ENCODE peak calls at places on chromosomes 2 and 18, in nine cellular contexts. D is endothelial cell of umbilical vein, E is tibial nerve, B is astrocyte, L is AG09309, Y is CD14-positive monocyte, N is right atrium auricular region, J is fibroblast of mammary gland, O is lower lobe of right lung. Q is an unnamed sample.

GRCh38 chr2:54672587-54673456 is 50.6 kb upstream of the EML6 start:
- DNase-seq in N (no peak), L (no peak), E (no peak), O (no peak), D (peak), Y (no peak), B (no peak), J (peak), Q (no peak)

GRCh38 chr2:178870703-178871102 is 63.5 kb upstream of the TTN start:
- DNase-seq in D (peak), B (peak), E (no peak), O (no peak), N (no peak), L (no peak), Y (no peak), J (peak), Q (peak)

GRCh38 chr18:63098014-63098981 is 221.3 kb downstream of the BCL2 start:
- DNase-seq in O (no peak), E (no peak), N (no peak), B (no peak), Y (no peak), J (no peak), D (no peak), L (no peak), Q (no peak)

GRCh38 chr2:112566104-112566503 is 18.3 kb upstream of the CHCHD5 start:
- DNase-seq in L (no peak), E (no peak), D (no peak), Y (no peak), B (no peak), N (no peak), J (peak), O (no peak), Q (no peak)

GRCh38 chr2:20317198-20317597 is 33.4 kb downstream of the PUM2 start:
- DNase-seq in B (no peak), E (no peak), L (no peak), N (no peak), Y (no peak), J (no peak), O (no peak), D (no peak), Q (no peak)

GRCh38 chr2:65072181-65072970 is 16.2 kb downstream of the CEP68 start:
- DNase-seq in B (no peak), N (no peak), Y (no peak), O (no peak), J (no peak), D (no peak), E (no peak), L (no peak), Q (no peak)

GRCh38 chr2:227748079-227748478 is 2.4 kb downstream of the SCYGR8 start:
- DNase-seq in E (no peak), N (no peak), L (no peak), O (no peak), J (peak), B (no peak), Y (no peak), D (peak), Q (no peak)

GRCh38 chr18:48485828-48486405 is 52.9 kb upstream of the CTIF start:
- DNase-seq in D (no peak), O (no peak), B (no peak), L (no peak), E (no peak), J (no peak), N (no peak), Y (no peak), Q (no peak)

GRCh38 chr2:168174761-168175160 is 72.6 kb downstream of the STK39 start:
- DNase-seq in Y (no peak), E (no peak), O (no peak), L (no peak), N (no peak), B (no peak), J (no peak), D (no peak), Q (no peak)

GRCh38 chr2:240991378-240992263 is 6.8 kb upstream of the SNED1 start:
- DNase-seq in Y (peak), N (peak), B (peak), O (peak), L (peak), D (peak), E (peak), J (peak), Q (peak)

GRCh38 chr2:88765154-88765948 is 73.9 kb downstream of the RPIA start:
- DNase-seq in D (peak), L (no peak), Y (no peak), B (peak), E (no peak), N (no peak), J (peak), O (peak), Q (peak)

GRCh38 chr2:144201868-144202468 is 318.0 kb downstream of the ZEB2 start:
- DNase-seq in J (peak), N (no peak), D (peak), E (no peak), B (peak), Y (no peak), O (no peak), L (no peak), Q (peak)

GRCh38 chr2:178478102-178478441 is 328 bp downstream of the FKBP7 start:
- DNase-seq in E (peak), N (no peak), L (no peak), Y (no peak), B (no peak), D (no peak), O (no peak), J (peak), Q (no peak)

GRCh38 chr2:108982259-108982679 is 6.8 kb downstream of the EDAR start:
- DNase-seq in D (no peak), O (no peak), N (no peak), E (no peak), Y (no peak), J (no peak), L (no peak), B (no peak), Q (no peak)

GRCh38 chr2:241925821-241926441 is 56.4 kb downstream of the RTP5 start:
- DNase-seq in N (no peak), O (peak), D (no peak), E (no peak), B (no peak), J (no peak), Y (peak), L (no peak), Q (no peak)

GRCh38 chr2:231127936-231128335 is 3.1 kb upstream of the HTR2B start:
- DNase-seq in N (no peak), B (no peak), Y (no peak), E (no peak), L (no peak), J (no peak), D (no peak), O (no peak), Q (no peak)

GRCh38 chr2:128416366-128416765 is 97.7 kb upstream of the HS6ST1 start:
- DNase-seq in B (no peak), L (no peak), D (no peak), O (no peak), J (no peak), Y (peak), E (no peak), N (no peak), Q (no peak)

GRCh38 chr2:120680136-120680761 is 55.4 kb upstream of the GLI2 start:
- DNase-seq in B (peak), J (peak), Y (peak), D (peak), L (peak), O (peak), N (peak), E (peak), Q (peak)

GRCh38 chr2:51782874-51783765 is 751.2 kb upstream of the NRXN1 start:
- DNase-seq in B (peak), E (no peak), J (peak), Y (no peak), D (no peak), N (no peak), O (no peak), L (no peak), Q (no peak)

GRCh38 chr2:145488571-145488970 is 968.7 kb upstream of the ZEB2 start:
- DNase-seq in Y (no peak), B (peak), E (no peak), N (no peak), O (no peak), J (no peak), L (no peak), D (no peak), Q (no peak)

GRCh38 chr2:63000801-63001200 is 49.8 kb upstream of the OTX1 start:
- DNase-seq in O (no peak), J (peak), L (peak), Y (no peak), D (no peak), B (peak), N (no peak), E (peak), Q (peak)

GRCh38 chr2:211408485-211408884 is 852.1 kb downstream of the CPS1 start:
- DNase-seq in E (no peak), N (no peak), Y (no peak), O (no peak), D (peak), B (peak), J (no peak), L (no peak), Q (no peak)

GRCh38 chr2:101698419-101699190 is 1.1 kb downstream of the MAP4K4 start:
- DNase-seq in D (peak), E (no peak), N (no peak), Y (no peak), O (no peak), L (no peak), B (peak), J (peak), Q (no peak)

GRCh38 chr2:18550383-18550905 is 10.0 kb downstream of the RDH14 start:
- DNase-seq in N (no peak), J (no peak), O (no peak), B (no peak), E (no peak), Y (no peak), D (no peak), L (no peak), Q (no peak)

GRCh38 chr18:22691988-22692710 is 241.0 kb upstream of the RBBP8 start:
- DNase-seq in J (peak), E (no peak), N (no peak), L (peak), O (no peak), Y (no peak), B (peak), D (no peak), Q (peak)

GRCh38 chr2:237687666-237688065 is 60.3 kb downstream of the LRRFIP1 start:
- DNase-seq in Y (peak), B (peak), E (peak), J (peak), L (peak), O (peak), D (no peak), N (peak), Q (peak)

DNA sequence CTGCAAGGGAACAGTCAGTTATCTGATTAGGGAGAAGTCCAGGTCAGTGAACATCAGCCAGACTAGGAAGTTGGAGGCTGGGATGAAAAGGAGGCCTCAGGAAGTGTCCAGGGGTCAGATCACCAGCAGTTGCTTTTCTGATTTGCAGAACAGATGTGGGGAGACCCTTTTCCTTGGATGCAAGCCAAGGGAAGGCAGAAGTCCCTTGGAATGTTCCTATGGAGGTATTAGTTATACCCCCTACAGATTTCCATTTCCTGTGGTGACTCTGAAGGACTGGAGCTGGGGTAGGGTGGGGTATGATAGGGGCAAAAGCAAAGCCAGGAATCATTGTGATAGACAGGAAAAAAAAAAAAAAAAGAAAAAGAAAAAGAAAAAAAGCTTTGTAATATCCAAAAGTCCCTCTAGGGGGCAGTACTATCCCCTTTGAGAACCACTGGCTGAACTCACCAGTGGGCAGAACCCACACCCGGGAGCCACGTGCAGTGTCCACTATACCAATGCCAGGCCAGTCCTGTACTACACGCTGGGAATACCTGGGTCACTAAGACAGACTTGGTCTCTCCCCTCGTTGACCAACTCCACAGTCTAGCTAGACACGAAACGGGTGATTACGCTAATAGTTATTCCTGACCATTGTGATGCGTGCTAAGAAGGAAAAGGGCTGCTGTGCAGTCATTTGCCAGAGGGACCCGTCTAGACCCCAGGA is 7.4 kb downstream of the DYSF start:
- DNase-seq in N (peak), Y (no peak), J (peak), D (peak), O (no peak), E (no peak), L (no peak), B (no peak), Q (no peak)
- TF ChIP-seq CTCF in N (peak), Y (peak), J (peak), D (peak), O (peak), E (peak), L (peak), B (peak), Q (peak)

DNA sequence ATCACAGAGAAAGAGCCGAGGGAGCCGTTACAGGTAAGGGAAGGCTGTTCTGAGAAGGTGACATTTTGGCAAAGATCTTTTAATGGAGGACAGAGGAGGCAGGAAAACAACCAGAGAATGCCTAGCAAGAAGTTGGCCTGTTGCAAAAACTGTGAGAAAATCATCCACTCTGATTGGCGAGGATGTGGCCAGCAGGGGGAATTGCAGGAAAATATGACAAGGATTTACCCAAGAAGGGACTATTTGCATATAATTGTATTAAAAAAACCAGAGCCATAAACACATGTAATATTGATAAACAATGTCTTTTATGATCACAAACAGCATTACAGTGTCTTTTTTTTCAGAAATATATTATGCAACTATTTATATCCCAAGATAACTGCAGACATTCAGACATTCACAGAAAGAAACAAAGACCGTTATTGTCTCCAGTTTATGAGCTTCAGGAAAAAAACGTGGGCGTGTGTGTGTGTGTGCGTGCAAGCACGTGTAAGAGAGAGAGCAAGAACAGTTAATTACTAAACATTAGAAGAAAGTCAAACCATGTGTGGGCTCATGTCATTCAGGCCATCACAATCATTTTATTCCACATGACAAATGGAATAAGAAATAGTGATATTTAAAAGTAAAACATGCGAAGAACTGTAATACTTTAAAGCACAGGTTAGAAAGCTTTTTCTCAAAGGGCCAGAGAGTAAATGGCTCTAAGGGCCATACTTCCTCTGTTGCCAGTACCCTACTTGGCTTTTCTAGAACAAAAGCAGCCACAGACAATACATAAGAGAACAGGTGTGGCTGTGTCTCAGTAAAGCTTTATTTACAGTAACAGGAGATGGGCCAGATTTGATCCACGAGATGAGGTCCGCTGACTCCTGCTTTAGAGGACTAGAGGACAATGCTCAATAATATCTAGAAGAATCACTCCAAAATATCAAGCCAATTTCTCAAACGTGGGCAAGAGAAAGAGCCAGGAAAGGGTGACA is 324.1 kb downstream of the DLGAP1 start:
- DNase-seq in L (no peak), D (no peak), N (no peak), E (no peak), J (no peak), Y (no peak), O (no peak), B (no peak), Q (no peak)
- TF ChIP-seq CTCF in L (no peak), D (no peak), N (no peak), E (peak), J (no peak), Y (no peak), O (no peak), B (no peak), Q (peak)

GRCh38 chr2:23592061-23592685 is 207.2 kb downstream of the KLHL29 start:
- DNase-seq in N (no peak), J (no peak), E (no peak), D (no peak), Y (no peak), O (peak), B (no peak), L (no peak), Q (no peak)

GRCh38 chr2:23592898-23593297 is 207.9 kb downstream of the KLHL29 start:
- DNase-seq in J (no peak), D (no peak), B (no peak), N (no peak), O (no peak), Y (no peak), E (no peak), L (no peak), Q (no peak)

GRCh38 chr2:23590227-23590869 is 205.4 kb downstream of the KLHL29 start:
- DNase-seq in L (no peak), O (peak), N (no peak), E (no peak), Y (no peak), D (peak), J (no peak), B (no peak), Q (no peak)

GRCh38 chr2:23589739-23590138 is 204.8 kb downstream of the KLHL29 start:
- DNase-seq in Y (no peak), L (no peak), J (peak), O (no peak), E (no peak), D (no peak), B (no peak), N (no peak), Q (no peak)

DNA sequence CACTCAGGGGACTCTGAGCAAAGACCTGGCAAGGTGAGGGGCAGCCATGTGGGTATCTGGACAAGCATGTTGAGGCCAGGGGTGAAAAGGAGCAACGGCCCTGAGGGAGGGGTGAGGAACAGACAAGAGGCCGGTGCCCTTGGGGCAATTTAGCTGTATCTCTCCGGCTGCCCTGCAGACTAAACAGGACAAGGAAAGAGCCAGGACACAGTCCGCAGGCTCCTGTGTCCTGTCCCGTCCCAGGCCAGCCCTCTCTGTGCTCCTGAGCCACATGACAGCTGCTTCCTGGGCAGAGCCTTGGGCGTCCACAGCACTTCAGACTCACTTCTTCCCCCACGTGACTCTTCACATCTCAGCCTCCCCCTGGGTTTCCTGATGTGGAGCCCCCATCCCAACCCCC is 206.1 kb downstream of the KLHL29 start:
- DNase-seq in O (peak), Y (no peak), E (no peak), D (no peak), J (no peak), L (no peak), N (no peak), B (no peak), Q (no peak)
- TF ChIP-seq CTCF in O (no peak), Y (no peak), E (no peak), D (no peak), J (no peak), L (no peak), N (no peak), B (no peak), Q (no peak)

GRCh38 chr2:6896930-6897759 is 19.6 kb downstream of the RSAD2 start:
- DNase-seq in E (no peak), L (peak), D (peak), Y (no peak), J (peak), N (no peak), B (peak), O (no peak), Q (no peak)
- TF ChIP-seq CTCF in E (peak), L (peak), D (peak), Y (peak), J (peak), N (peak), B (peak), O (peak), Q (peak)

GRCh38 chr2:58708565-58708964 is 467.4 kb upstream of the FANCL start:
- DNase-seq in B (no peak), O (no peak), Y (no peak), D (no peak), J (no peak), E (no peak), N (no peak), L (no peak), Q (no peak)
- TF ChIP-seq CTCF in B (no peak), O (no peak), Y (peak), D (no peak), J (no peak), E (no peak), N (no peak), L (no peak), Q (no peak)

DNA sequence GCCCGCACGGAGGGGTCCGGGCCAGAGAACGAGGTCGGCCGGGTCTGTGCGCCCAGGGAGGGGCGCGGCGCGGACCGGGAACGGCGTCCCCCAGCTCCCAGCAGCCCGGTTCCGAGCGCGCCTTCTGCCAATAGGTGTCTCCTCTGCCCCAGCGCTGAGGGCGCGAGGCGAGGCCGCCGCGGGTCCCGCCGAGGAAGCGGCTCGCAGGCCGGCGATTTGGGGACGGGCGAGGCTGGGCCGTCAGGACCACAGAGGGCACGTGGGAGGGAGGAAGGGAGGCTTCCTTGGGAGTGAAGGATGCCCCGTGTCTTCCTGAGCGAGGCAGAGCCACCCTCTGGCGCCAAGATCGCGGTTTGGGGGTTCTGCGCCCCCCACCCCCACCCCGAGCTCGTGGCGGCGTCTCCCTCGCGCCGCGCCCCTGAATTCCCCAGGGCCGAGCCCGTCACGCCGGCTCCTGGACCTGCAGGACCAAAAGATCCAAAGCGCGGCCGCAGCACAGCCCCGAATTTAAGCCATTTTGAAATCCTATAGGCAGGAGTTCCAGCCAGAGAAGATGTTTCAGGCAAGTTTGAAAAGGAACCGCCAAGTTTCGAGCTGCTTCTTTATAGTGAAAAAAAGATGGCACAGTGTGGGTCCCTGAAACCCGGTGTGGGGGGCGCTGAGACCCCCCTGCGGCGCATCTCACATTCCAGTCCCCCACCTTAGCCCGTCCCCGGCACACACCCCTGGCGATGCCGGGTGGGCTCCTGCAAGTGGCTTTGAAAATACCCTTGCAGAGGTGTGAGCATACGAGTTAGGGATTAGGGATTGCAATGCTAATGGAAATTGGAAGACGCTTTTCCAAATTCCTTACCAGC is 929 bp downstream of the NFATC1 start:
- DNase-seq in J (peak), E (no peak), B (peak), O (peak), Y (no peak), D (peak), L (no peak), N (no peak), Q (no peak)
- TF ChIP-seq CTCF in J (no peak), E (no peak), B (no peak), O (no peak), Y (no peak), D (peak), L (no peak), N (no peak), Q (no peak)

DNA sequence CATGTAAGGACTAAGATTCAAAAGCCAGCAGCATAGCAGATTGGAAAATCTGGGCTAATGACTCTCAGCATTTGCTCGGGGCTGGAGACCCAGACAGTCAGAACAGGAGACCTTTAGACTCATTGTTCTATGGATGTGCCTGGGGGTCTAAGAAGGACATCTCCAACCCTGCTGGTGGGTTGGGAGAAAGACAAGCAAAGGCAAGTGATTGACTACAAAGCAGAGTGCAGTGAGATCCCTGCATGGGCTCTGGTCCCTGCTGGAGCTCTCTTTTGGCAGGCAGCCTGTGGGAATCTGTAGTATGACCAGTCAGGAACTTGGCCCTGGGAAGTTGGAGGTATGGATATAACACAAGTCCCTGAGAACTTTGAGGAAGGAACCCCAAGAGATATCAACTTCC is 236.2 kb downstream of the CYRIA start:
- DNase-seq in B (no peak), D (no peak), O (no peak), J (no peak), E (no peak), Y (no peak), L (no peak), N (no peak), Q (no peak)
- TF ChIP-seq CTCF in B (no peak), D (no peak), O (no peak), J (no peak), E (no peak), Y (no peak), L (no peak), N (no peak), Q (no peak)